ENCODE peak calls at places on chromosomes 12 and 14, in ten cellular contexts. B, Y, A, G, U, F, N, J, W and S are unnamed samples.

GRCh38 chr14:88452231-88452630 is 66.8 kb downstream of the SPATA7 start:
- DNase-seq in F (no peak), Y (no peak), A (no peak), N (no peak), U (no peak), J (no peak), G (no peak), W (no peak), B (no peak), S (peak; percentile 61)

GRCh38 chr14:56221392-56222128 is 103.3 kb downstream of the PELI2 start:
- DNase-seq in W (no peak), G (no peak), B (no peak), Y (no peak), F (no peak), U (no peak), N (no peak), A (no peak), J (no peak), S (no peak)

GRCh38 chr12:5522358-5523335 is 90.7 kb downstream of the NTF3 start:
- DNase-seq in N (no peak), J (no peak), Y (no peak), G (no peak), U (no peak), B (no peak), F (no peak), A (no peak), W (no peak), S (no peak)

GRCh38 chr12:56658921-56659320 is 13.1 kb upstream of the ATP5F1B start:
- DNase-seq in F (no peak), W (no peak), G (no peak), J (no peak), U (no peak), B (no peak), A (no peak), N (no peak), Y (no peak), S (no peak)

GRCh38 chr14:69299286-69300035 is 39.5 kb downstream of the GALNT16 start:
- DNase-seq in Y (no peak), G (no peak), W (no peak), J (no peak), A (no peak), B (no peak), N (no peak), F (no peak), U (no peak), S (no peak)

GRCh38 chr12:111462134-111462821 is 56.6 kb downstream of the SH2B3 start:
- DNase-seq in F (no peak), U (peak; percentile 87), G (no peak), A (no peak), Y (no peak), N (no peak), J (no peak), W (no peak), B (no peak), S (no peak)

GRCh38 chr14:95011449-95012020 is 145.8 kb downstream of the DICER1 start:
- DNase-seq in G (no peak), A (no peak), U (no peak), J (no peak), F (no peak), W (no peak), Y (no peak), B (no peak), N (no peak), S (no peak)

GRCh38 chr14:65867333-65867732 is 454.8 kb downstream of the FUT8 start:
- DNase-seq in A (no peak), F (no peak), U (no peak), N (no peak), B (no peak), W (no peak), G (no peak), J (no peak), Y (no peak), S (no peak)

GRCh38 chr12:57518920-57519757 is 1.2 kb downstream of the DDIT3 start:
- DNase-seq in N (no peak), B (peak; percentile 58), U (peak; percentile 24), Y (peak; percentile 43), A (no peak), F (peak; percentile 56), G (peak; percentile 43), J (no peak), W (peak; percentile 66), S (peak; percentile 18)

GRCh38 chr12:13211191-13211858 is 14.8 kb downstream of the EMP1 start:
- DNase-seq in G (no peak), J (no peak), F (no peak), U (peak; percentile 34), A (no peak), N (no peak), Y (no peak), B (no peak), W (no peak), S (no peak)

GRCh38 chr14:36944307-36945010 is 227.9 kb downstream of the SLC25A21 start:
- DNase-seq in A (no peak), W (no peak), N (no peak), F (no peak), B (no peak), Y (no peak), G (no peak), U (peak; percentile 79), J (no peak), S (no peak)

GRCh38 chr12:83313827-83314226 is 627.1 kb downstream of the TMTC2 start:
- DNase-seq in Y (no peak), G (no peak), U (no peak), N (no peak), J (no peak), F (no peak), B (no peak), A (no peak), W (no peak), S (no peak)

DNA sequence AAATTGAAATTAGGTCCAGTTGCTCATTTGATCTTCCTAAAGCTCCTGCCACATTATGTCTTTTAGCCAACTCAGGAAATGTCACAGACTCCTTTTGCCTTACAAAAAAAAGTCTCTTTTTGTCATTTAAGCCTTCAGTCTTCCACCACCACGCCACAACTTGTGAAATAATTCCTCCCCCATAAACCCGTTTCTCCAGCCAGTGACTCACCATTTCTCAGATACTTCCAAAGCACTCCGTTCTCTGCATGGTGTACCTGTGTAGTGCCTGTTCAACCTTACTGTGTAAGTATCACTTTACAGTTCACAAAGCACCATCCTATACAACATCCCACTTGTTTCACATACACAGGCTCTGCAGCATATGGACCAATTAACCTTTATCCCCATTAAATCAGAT is 139.5 kb upstream of the AEBP2 start:
- DNase-seq in Y (no peak), U (peak; percentile 22), A (no peak), W (no peak), N (no peak), J (no peak), F (no peak), G (no peak), B (no peak), S (peak; percentile 28)
- H3K36me3 ChIP-seq in Y (peaks cover 42% of the 10 kb centered on the region), U (peaks cover 9% of the 10 kb centered on the region), A (no peaks in the 10 kb centered on the region), W (no peaks in the 10 kb centered on the region), N (no peaks in the 10 kb centered on the region), J (no peaks in the 10 kb centered on the region), F (no peaks in the 10 kb centered on the region), G (no peaks in the 10 kb centered on the region), B (no peaks in the 10 kb centered on the region), S (no peaks in the 10 kb centered on the region)

GRCh38 chr14:93430889-93431670 is at the start of gene UNC79:
- DNase-seq in G (no peak), A (no peak), W (peak; percentile 77), Y (no peak), J (no peak), U (no peak), F (no peak), B (no peak), N (no peak), S (peak; percentile 36)
- H3K27me3 ChIP-seq in G (peaks cover 2% of the 10 kb centered on the region), A (no peaks in the 10 kb centered on the region), W (no peaks in the 10 kb centered on the region), Y (peaks cover 32% of the 10 kb centered on the region), J (no peaks in the 10 kb centered on the region), U (no peaks in the 10 kb centered on the region), F (no peaks in the 10 kb centered on the region), B (no peaks in the 10 kb centered on the region), N (peaks cover 13% of the 10 kb centered on the region), S (no peaks in the 10 kb centered on the region)

GRCh38 chr14:77800814-77801213 is 905 bp downstream of the ADCK1 start:
- DNase-seq in A (no peak), N (no peak), Y (no peak), B (no peak), J (no peak), W (no peak), U (no peak), F (no peak), G (no peak), S (no peak)

GRCh38 chr14:77805703-77806102 is 5.8 kb downstream of the ADCK1 start:
- DNase-seq in F (no peak), J (no peak), N (no peak), W (no peak), G (no peak), U (no peak), B (no peak), Y (no peak), A (no peak), S (no peak)

GRCh38 chr14:77804592-77804991 is 4.7 kb downstream of the ADCK1 start:
- DNase-seq in N (no peak), J (no peak), G (no peak), B (no peak), U (no peak), Y (no peak), A (no peak), W (no peak), F (no peak), S (no peak)

GRCh38 chr14:77794357-77794756 is 5.6 kb upstream of the ADCK1 start:
- DNase-seq in G (no peak), J (no peak), W (no peak), F (no peak), B (no peak), N (no peak), A (no peak), Y (no peak), U (no peak), S (no peak)

DNA sequence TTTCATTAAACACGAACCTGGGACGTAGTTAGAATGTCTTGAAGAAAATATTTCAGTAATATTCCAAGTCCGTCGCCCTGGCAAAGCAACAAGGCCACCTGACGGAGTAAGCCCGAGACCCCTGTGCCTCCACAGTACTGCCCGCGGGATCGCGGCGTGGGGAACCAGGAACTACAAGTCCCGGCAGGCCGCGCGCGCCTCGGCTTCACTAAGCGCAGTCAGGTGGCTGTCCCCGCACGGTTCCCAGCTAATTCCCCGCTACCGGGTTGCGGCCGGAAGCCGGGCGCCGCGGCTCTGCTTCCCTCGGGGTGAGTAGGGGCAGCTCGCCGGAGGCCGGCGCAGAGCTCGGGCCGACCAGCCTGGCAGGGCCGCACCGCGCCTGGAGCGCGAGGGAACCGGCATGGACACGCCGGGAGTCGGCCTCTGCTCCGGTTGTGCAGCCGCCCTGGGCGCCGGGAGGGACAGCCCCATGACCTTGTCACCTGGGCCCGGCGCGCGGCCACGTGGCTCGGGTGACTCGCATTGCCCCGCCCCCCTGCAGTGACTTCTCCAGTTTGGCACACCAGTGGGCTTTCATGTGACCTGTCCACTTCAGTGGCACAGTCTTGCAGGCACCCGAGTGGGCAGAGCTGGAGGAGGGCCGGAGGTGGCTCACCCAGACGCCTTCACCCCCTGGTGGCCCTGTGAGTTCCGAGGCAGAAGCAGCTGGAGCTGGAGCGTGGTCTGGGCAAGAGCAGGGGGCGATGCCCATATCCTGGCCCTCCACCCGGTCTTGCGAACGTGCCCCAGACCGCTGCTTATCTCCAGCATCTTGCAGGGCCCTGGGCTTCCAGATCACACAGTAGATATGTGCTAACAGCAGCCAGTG is at the start of gene ADCK1:
- DNase-seq in Y (peak; percentile 91), G (peak; percentile 90), W (peak; percentile 91), J (peak; percentile 94), A (peak; percentile 80), N (peak; percentile 94), B (peak; percentile 81), F (peak; percentile 80), U (peak; percentile 68), S (peak; percentile 98)
- TF ChIP-seq POLR2A in Y (peak; percentile 78), G (no peak), W (peak; percentile 74), J (peak; percentile 52), A (no peak), N (peak; percentile 85), B (no peak), F (peak; percentile 55), U (no peak), S (no peak)

GRCh38 chr12:87836190-87836589 is 193.0 kb downstream of the C12orf50 start:
- DNase-seq in G (no peak), B (no peak), N (no peak), J (no peak), A (no peak), Y (no peak), F (no peak), U (no peak), W (no peak), S (no peak)
- H3K36me3 ChIP-seq in G (no peaks in the 10 kb centered on the region), B (no peaks in the 10 kb centered on the region), N (no peaks in the 10 kb centered on the region), J (no peaks in the 10 kb centered on the region), A (no peaks in the 10 kb centered on the region), Y (no peaks in the 10 kb centered on the region), F (no peaks in the 10 kb centered on the region), U (no peaks in the 10 kb centered on the region), W (no peaks in the 10 kb centered on the region), S (no peaks in the 10 kb centered on the region)